ENCODE peak calls at places on chromosomes 7 and 10, in ten cellular contexts. One of them, this sample, is unnamed.

GRCh38 chr7:44561962-44562621 is 11.6 kb downstream of the DDX56 start:
- DNase-seq in germinal center: no peak
- DNase-seq in stimulated activated CD4-positive, alpha-beta T cell treated with anti-CD3 and anti-CD28 coated beads, Interleukin-1b, Interleukin-23, amount 100 ng/mL, for 1 hour: no peak
- DNase-seq in pancreas: no peak
- DNase-seq in astrocyte of the spinal cord: no peak
- DNase-seq in stromal cell of bone marrow: no peak
- DNase-seq in progenitor cell of endocrine pancreas: no peak
- DNase-seq in foreskin fibroblast: peak; percentile 29
- DNase-seq in RWPE1: peak; percentile 63
- DNase-seq in NCI-H1092 treated with DMSO at 0.1 percent for 48 hours: no peak
- DNase-seq in this sample: no peak

GRCh38 chr7:71504697-71505441 is 372.9 kb downstream of the GALNT17 start:
- DNase-seq in germinal center: no peak
- DNase-seq in stimulated activated CD4-positive, alpha-beta T cell treated with anti-CD3 and anti-CD28 coated beads, Interleukin-1b, Interleukin-23, amount 100 ng/mL, for 1 hour: no peak
- DNase-seq in pancreas: no peak
- DNase-seq in astrocyte of the spinal cord: no peak
- DNase-seq in stromal cell of bone marrow: no peak
- DNase-seq in progenitor cell of endocrine pancreas: no peak
- DNase-seq in foreskin fibroblast: no peak
- DNase-seq in RWPE1: no peak
- DNase-seq in NCI-H1092 treated with DMSO at 0.1 percent for 48 hours: no peak
- DNase-seq in this sample: no peak

GRCh38 chr10:86376852-86377796 is 10.5 kb upstream of the GRID1 start:
- DNase-seq in germinal center: peak; percentile 85
- DNase-seq in stimulated activated CD4-positive, alpha-beta T cell treated with anti-CD3 and anti-CD28 coated beads, Interleukin-1b, Interleukin-23, amount 100 ng/mL, for 1 hour: peak; percentile 64
- DNase-seq in pancreas: peak; percentile 89
- DNase-seq in astrocyte of the spinal cord: peak; percentile 55
- DNase-seq in stromal cell of bone marrow: no peak
- DNase-seq in progenitor cell of endocrine pancreas: peak; percentile 92
- DNase-seq in foreskin fibroblast: peak; percentile 35
- DNase-seq in RWPE1: peak; percentile 83
- DNase-seq in NCI-H1092 treated with DMSO at 0.1 percent for 48 hours: peak; percentile 50
- DNase-seq in this sample: peak; percentile 50

GRCh38 chr7:73433924-73434700 is 534 bp downstream of the FZD9 start:
- DNase-seq in germinal center: no peak
- DNase-seq in stimulated activated CD4-positive, alpha-beta T cell treated with anti-CD3 and anti-CD28 coated beads, Interleukin-1b, Interleukin-23, amount 100 ng/mL, for 1 hour: no peak
- DNase-seq in pancreas: no peak
- DNase-seq in astrocyte of the spinal cord: no peak
- DNase-seq in stromal cell of bone marrow: no peak
- DNase-seq in progenitor cell of endocrine pancreas: no peak
- DNase-seq in foreskin fibroblast: no peak
- DNase-seq in RWPE1: no peak
- DNase-seq in NCI-H1092 treated with DMSO at 0.1 percent for 48 hours: no peak
- DNase-seq in this sample: no peak

GRCh38 chr7:2803342-2803692 is 40.8 kb downstream of the GNA12 start:
- DNase-seq in germinal center: no peak
- DNase-seq in stimulated activated CD4-positive, alpha-beta T cell treated with anti-CD3 and anti-CD28 coated beads, Interleukin-1b, Interleukin-23, amount 100 ng/mL, for 1 hour: no peak
- DNase-seq in pancreas: no peak
- DNase-seq in astrocyte of the spinal cord: no peak
- DNase-seq in stromal cell of bone marrow: no peak
- DNase-seq in progenitor cell of endocrine pancreas: no peak
- DNase-seq in foreskin fibroblast: no peak
- DNase-seq in RWPE1: no peak
- DNase-seq in NCI-H1092 treated with DMSO at 0.1 percent for 48 hours: no peak
- DNase-seq in this sample: no peak

GRCh38 chr10:15238553-15239335 is 70.3 kb upstream of the NMT2 start:
- DNase-seq in germinal center: no peak
- DNase-seq in stimulated activated CD4-positive, alpha-beta T cell treated with anti-CD3 and anti-CD28 coated beads, Interleukin-1b, Interleukin-23, amount 100 ng/mL, for 1 hour: no peak
- DNase-seq in pancreas: no peak
- DNase-seq in astrocyte of the spinal cord: peak; percentile 48
- DNase-seq in stromal cell of bone marrow: peak; percentile 41
- DNase-seq in progenitor cell of endocrine pancreas: no peak
- DNase-seq in foreskin fibroblast: no peak
- DNase-seq in RWPE1: no peak
- DNase-seq in NCI-H1092 treated with DMSO at 0.1 percent for 48 hours: no peak
- DNase-seq in this sample: no peak

GRCh38 chr7:133051066-133051465 is 30.8 kb downstream of the CHCHD3 start:
- DNase-seq in germinal center: peak; percentile 21
- DNase-seq in stimulated activated CD4-positive, alpha-beta T cell treated with anti-CD3 and anti-CD28 coated beads, Interleukin-1b, Interleukin-23, amount 100 ng/mL, for 1 hour: no peak
- DNase-seq in pancreas: no peak
- DNase-seq in astrocyte of the spinal cord: peak; percentile 27
- DNase-seq in stromal cell of bone marrow: peak; percentile 41
- DNase-seq in progenitor cell of endocrine pancreas: no peak
- DNase-seq in foreskin fibroblast: peak; percentile 15
- DNase-seq in RWPE1: no peak
- DNase-seq in NCI-H1092 treated with DMSO at 0.1 percent for 48 hours: no peak
- DNase-seq in this sample: no peak

GRCh38 chr10:129259128-129259527 is 207.9 kb upstream of the MGMT start:
- DNase-seq in germinal center: no peak
- DNase-seq in stimulated activated CD4-positive, alpha-beta T cell treated with anti-CD3 and anti-CD28 coated beads, Interleukin-1b, Interleukin-23, amount 100 ng/mL, for 1 hour: no peak
- DNase-seq in pancreas: no peak
- DNase-seq in astrocyte of the spinal cord: no peak
- DNase-seq in stromal cell of bone marrow: peak; percentile 3
- DNase-seq in progenitor cell of endocrine pancreas: no peak
- DNase-seq in foreskin fibroblast: no peak
- DNase-seq in RWPE1: no peak
- DNase-seq in NCI-H1092 treated with DMSO at 0.1 percent for 48 hours: no peak
- DNase-seq in this sample: no peak

GRCh38 chr7:88075216-88075615 is 141.2 kb downstream of the ADAM22 start:
- DNase-seq in germinal center: no peak
- DNase-seq in stimulated activated CD4-positive, alpha-beta T cell treated with anti-CD3 and anti-CD28 coated beads, Interleukin-1b, Interleukin-23, amount 100 ng/mL, for 1 hour: no peak
- DNase-seq in pancreas: no peak
- DNase-seq in astrocyte of the spinal cord: no peak
- DNase-seq in stromal cell of bone marrow: no peak
- DNase-seq in progenitor cell of endocrine pancreas: no peak
- DNase-seq in foreskin fibroblast: no peak
- DNase-seq in RWPE1: no peak
- DNase-seq in NCI-H1092 treated with DMSO at 0.1 percent for 48 hours: no peak
- DNase-seq in this sample: no peak

GRCh38 chr7:79506481-79506880 is 53.0 kb upstream of the MAGI2 start:
- DNase-seq in germinal center: no peak
- DNase-seq in stimulated activated CD4-positive, alpha-beta T cell treated with anti-CD3 and anti-CD28 coated beads, Interleukin-1b, Interleukin-23, amount 100 ng/mL, for 1 hour: no peak
- DNase-seq in pancreas: no peak
- DNase-seq in astrocyte of the spinal cord: peak; percentile 33
- DNase-seq in stromal cell of bone marrow: no peak
- DNase-seq in progenitor cell of endocrine pancreas: no peak
- DNase-seq in foreskin fibroblast: peak; percentile 17
- DNase-seq in RWPE1: no peak
- DNase-seq in NCI-H1092 treated with DMSO at 0.1 percent for 48 hours: no peak
- DNase-seq in this sample: no peak

GRCh38 chr10:44195120-44196007 is 189.5 kb downstream of the CXCL12 start:
- DNase-seq in germinal center: no peak
- DNase-seq in stimulated activated CD4-positive, alpha-beta T cell treated with anti-CD3 and anti-CD28 coated beads, Interleukin-1b, Interleukin-23, amount 100 ng/mL, for 1 hour: no peak
- DNase-seq in pancreas: peak; percentile 72
- DNase-seq in astrocyte of the spinal cord: peak; percentile 96
- DNase-seq in stromal cell of bone marrow: peak; percentile 93
- DNase-seq in progenitor cell of endocrine pancreas: no peak
- DNase-seq in foreskin fibroblast: peak; percentile 82
- DNase-seq in RWPE1: peak; percentile 24
- DNase-seq in NCI-H1092 treated with DMSO at 0.1 percent for 48 hours: no peak
- DNase-seq in this sample: no peak

GRCh38 chr10:26982058-26982457 is 118.2 kb downstream of the ANKRD26 start:
- DNase-seq in germinal center: no peak
- DNase-seq in stimulated activated CD4-positive, alpha-beta T cell treated with anti-CD3 and anti-CD28 coated beads, Interleukin-1b, Interleukin-23, amount 100 ng/mL, for 1 hour: no peak
- DNase-seq in pancreas: no peak
- DNase-seq in astrocyte of the spinal cord: no peak
- DNase-seq in stromal cell of bone marrow: no peak
- DNase-seq in progenitor cell of endocrine pancreas: no peak
- DNase-seq in foreskin fibroblast: no peak
- DNase-seq in RWPE1: no peak
- DNase-seq in NCI-H1092 treated with DMSO at 0.1 percent for 48 hours: no peak
- DNase-seq in this sample: no peak

GRCh38 chr10:4663162-4663992 is 162.6 kb upstream of the AKR1E2 start:
- DNase-seq in germinal center: peak; percentile 46
- DNase-seq in stimulated activated CD4-positive, alpha-beta T cell treated with anti-CD3 and anti-CD28 coated beads, Interleukin-1b, Interleukin-23, amount 100 ng/mL, for 1 hour: no peak
- DNase-seq in pancreas: peak; percentile 52
- DNase-seq in astrocyte of the spinal cord: peak; percentile 99
- DNase-seq in stromal cell of bone marrow: peak; percentile 98
- DNase-seq in progenitor cell of endocrine pancreas: no peak
- DNase-seq in foreskin fibroblast: peak; percentile 98
- DNase-seq in RWPE1: peak; percentile 91
- DNase-seq in NCI-H1092 treated with DMSO at 0.1 percent for 48 hours: peak; percentile 66
- DNase-seq in this sample: no peak

GRCh38 chr7:75723444-75723843 is 15.3 kb downstream of the HIP1 start:
- DNase-seq in germinal center: no peak
- DNase-seq in stimulated activated CD4-positive, alpha-beta T cell treated with anti-CD3 and anti-CD28 coated beads, Interleukin-1b, Interleukin-23, amount 100 ng/mL, for 1 hour: no peak
- DNase-seq in pancreas: no peak
- DNase-seq in astrocyte of the spinal cord: no peak
- DNase-seq in stromal cell of bone marrow: no peak
- DNase-seq in progenitor cell of endocrine pancreas: no peak
- DNase-seq in foreskin fibroblast: no peak
- DNase-seq in RWPE1: no peak
- DNase-seq in NCI-H1092 treated with DMSO at 0.1 percent for 48 hours: no peak
- DNase-seq in this sample: no peak

This sample was measured in hypothalamus.